ENCODE peak calls at places on chromosomes 6 and 20, in four cellular contexts. R is K562, C is A549, X is GM12878. B is an unnamed sample.
A peak's percentile ranks its signal among the peaks of the same experiment; 100 is the strongest.

GRCh38 chr6:12291785-12292604 is 1.8 kb downstream of the EDN1 start:
- DNase-seq in R (no peak), C (peak; percentile 64), X (no peak), B (peak; percentile 73)

GRCh38 chr6:46719099-46719498 is 16.1 kb downstream of the PLA2G7 start:
- DNase-seq in R (no peak), C (no peak), X (no peak), B (no peak)

GRCh38 chr6:158687507-158687906 is 37.7 kb downstream of the SYTL3 start:
- DNase-seq in R (no peak), C (no peak), X (no peak), B (no peak)

GRCh38 chr20:48041078-48041780 is 255.9 kb upstream of the SULF2 start:
- DNase-seq in R (no peak), C (no peak), X (no peak), B (no peak)

GRCh38 chr20:4524792-4525191 is 196.9 kb upstream of the PRND start:
- DNase-seq in R (no peak), C (no peak), X (no peak), B (no peak)

GRCh38 chr6:88492824-88493223 is 326.7 kb upstream of the CNR1 start:
- DNase-seq in R (peak; percentile 36), C (peak; percentile 41), X (no peak), B (peak; percentile 18)

GRCh38 chr20:55919319-55919718 is 86.0 kb downstream of the CBLN4 start:
- DNase-seq in R (no peak), C (no peak), X (no peak), B (no peak)

GRCh38 chr20:36469973-36470372 is 71.3 kb upstream of the MYL9 start:
- DNase-seq in R (no peak), C (no peak), X (no peak), B (no peak)

GRCh38 chr6:148835920-148836441 is 89.2 kb downstream of the UST start:
- DNase-seq in R (no peak), C (no peak), X (no peak), B (no peak)

GRCh38 chr6:46438245-46438644 is 53.0 kb downstream of the RCAN2 start:
- DNase-seq in R (no peak), C (no peak), X (no peak), B (no peak)

GRCh38 chr6:24856954-24857670 is 58.4 kb upstream of the ARMH2 start:
- DNase-seq in R (no peak), C (no peak), X (no peak), B (no peak)

GRCh38 chr6:106849130-106849529 is 125.4 kb downstream of the CD24 start:
- DNase-seq in R (peak; percentile 43), C (no peak), X (no peak), B (no peak)

GRCh38 chr20:21613512-21613911 is 92.0 kb upstream of the PAX1 start:
- DNase-seq in R (no peak), C (no peak), X (no peak), B (peak; percentile 46)

GRCh38 chr6:162680367-162680766 is 47.2 kb downstream of the PRKN start:
- DNase-seq in R (no peak), C (no peak), X (no peak), B (no peak)

GRCh38 chr6:167153523-167153959 is 4.2 kb downstream of the GPR31 start:
- DNase-seq in R (no peak), C (no peak), X (peak; percentile 78), B (peak; percentile 15)

GRCh38 chr20:55099251-55099650 is 623.9 kb downstream of the DOK5 start:
- DNase-seq in R (no peak), C (no peak), X (no peak), B (no peak)

GRCh38 chr20:34709836-34710567 is 5.9 kb downstream of the TP53INP2 start:
- DNase-seq in R (no peak), C (no peak), X (no peak), B (no peak)

GRCh38 chr6:63844287-63844686 is 208.7 kb downstream of the PHF3 start:
- DNase-seq in R (no peak), C (no peak), X (no peak), B (no peak)

GRCh38 chr6:73738367-73739028 is 42.5 kb downstream of the CD109 start:
- DNase-seq in R (no peak), C (no peak), X (no peak), B (no peak)

GRCh38 chr6:112205521-112206458 is 48.6 kb downstream of the LAMA4 start:
- DNase-seq in R (no peak), C (no peak), X (no peak), B (no peak)

DNA sequence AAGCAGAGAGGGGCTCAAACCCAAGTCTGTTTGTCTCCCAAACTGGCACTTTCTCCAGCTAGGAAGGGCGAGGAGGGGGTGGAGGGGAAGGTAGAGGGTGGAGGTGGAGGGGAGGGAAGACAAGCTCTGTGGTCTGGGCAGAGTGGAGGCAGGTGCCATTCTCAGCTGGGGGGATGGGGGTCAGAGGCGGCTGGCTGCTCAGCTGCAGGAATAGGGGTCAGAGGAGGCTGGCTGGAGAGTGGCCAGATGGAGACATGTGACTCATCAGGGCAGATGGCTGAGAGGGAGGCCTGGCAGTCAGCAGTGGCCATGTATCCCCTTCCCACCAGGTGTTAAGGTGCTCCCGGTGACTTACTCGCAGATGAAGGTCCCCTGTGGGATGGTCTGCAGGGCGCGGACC is 3.5 kb upstream of the SLC44A4 start:
- DNase-seq in R (no peak), C (no peak), X (no peak), B (no peak)
- TF ChIP-seq CHD4 in R (no peak), C (no peak), X (no peak), B (no peak)

GRCh38 chr6:147506704-147507114 is 1.8 kb upstream of the SAMD5 start:
- DNase-seq in R (peak; percentile 85), C (peak; percentile 55), X (no peak), B (peak; percentile 38)

GRCh38 chr6:147504848-147505247 is 3.6 kb upstream of the SAMD5 start:
- DNase-seq in R (no peak), C (no peak), X (no peak), B (no peak)

GRCh38 chr6:147508073-147508870 is at the start of gene SAMD5:
- DNase-seq in R (peak; percentile 83), C (peak; percentile 62), X (no peak), B (peak; percentile 4)

GRCh38 chr6:147507162-147508072 is 1.1 kb upstream of the SAMD5 start:
- DNase-seq in R (no peak), C (peak; percentile 12), X (no peak), B (no peak)

DNA sequence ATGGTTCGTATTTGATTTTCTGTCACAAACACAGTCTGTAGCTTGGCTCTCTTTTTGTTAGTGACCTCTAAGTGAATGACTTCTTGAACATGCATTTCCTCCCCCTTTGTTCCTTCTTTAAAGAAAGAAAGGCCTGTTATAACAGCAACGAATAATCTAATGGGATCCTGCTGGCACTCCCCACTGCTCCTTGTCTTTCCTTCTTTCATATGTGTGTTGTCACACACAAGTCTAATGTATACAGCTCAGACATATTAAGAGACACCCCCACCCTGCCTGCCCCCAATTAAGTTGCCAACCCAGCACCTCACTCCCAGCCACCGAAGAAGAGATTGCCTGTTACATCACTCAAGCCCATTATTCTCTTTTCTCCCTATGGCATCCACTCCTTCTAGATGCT is 4.9 kb upstream of the SAMD5 start:
- DNase-seq in R (no peak), C (no peak), X (no peak), B (no peak)
- TF ChIP-seq CHD4 in R (no peak), C (no peak), X (no peak), B (no peak)

GRCh38 chr6:137024172-137024990 is 20.4 kb downstream of the IL20RA start:
- DNase-seq in R (no peak), C (no peak), X (no peak), B (no peak)

GRCh38 chr6:137031122-137031521 is 13.6 kb downstream of the IL20RA start:
- DNase-seq in R (no peak), C (no peak), X (no peak), B (no peak)

GRCh38 chr6:137020771-137021170 is 24.0 kb downstream of the IL20RA start:
- DNase-seq in R (no peak), C (no peak), X (no peak), B (no peak)

GRCh38 chr6:137028912-137029311 is 15.9 kb downstream of the IL20RA start:
- DNase-seq in R (no peak), C (no peak), X (no peak), B (no peak)

GRCh38 chr6:137025786-137026730 is 18.7 kb downstream of the IL20RA start:
- DNase-seq in R (no peak), C (no peak), X (peak; percentile 56), B (no peak)
- TF ChIP-seq CHD4 in R (no peak), C (no peak), X (no peak), B (no peak)

GRCh38 chr20:58094698-58095097 is 133.8 kb downstream of the ANKRD60 start:
- DNase-seq in R (no peak), C (no peak), X (no peak), B (no peak)

GRCh38 chr20:58094160-58094559 is 134.3 kb downstream of the ANKRD60 start:
- DNase-seq in R (no peak), C (no peak), X (no peak), B (no peak)

GRCh38 chr20:58097943-58098342 is 130.5 kb downstream of the ANKRD60 start:
- DNase-seq in R (no peak), C (no peak), X (no peak), B (peak; percentile 34)

GRCh38 chr20:58099291-58099915 is 129.1 kb downstream of the ANKRD60 start:
- DNase-seq in R (no peak), C (no peak), X (no peak), B (no peak)

GRCh38 chr20:58096880-58097813 is 131.3 kb downstream of the ANKRD60 start:
- DNase-seq in R (no peak), C (no peak), X (no peak), B (no peak)
- TF ChIP-seq CHD4 in R (no peak), C (no peak), X (no peak), B (no peak)

GRCh38 chr20:31840906-31841816 is 4.2 kb downstream of the FOXS1 start:
- DNase-seq in R (no peak), C (no peak), X (no peak), B (no peak)

GRCh38 chr20:31843881-31844280 is 1.5 kb downstream of the FOXS1 start:
- DNase-seq in R (no peak), C (no peak), X (no peak), B (no peak)

GRCh38 chr20:31842471-31843157 is 2.8 kb downstream of the FOXS1 start:
- DNase-seq in R (no peak), C (peak; percentile 45), X (no peak), B (no peak)

GRCh38 chr20:31843288-31843687 is 2.1 kb downstream of the FOXS1 start:
- DNase-seq in R (no peak), C (no peak), X (no peak), B (no peak)

DNA sequence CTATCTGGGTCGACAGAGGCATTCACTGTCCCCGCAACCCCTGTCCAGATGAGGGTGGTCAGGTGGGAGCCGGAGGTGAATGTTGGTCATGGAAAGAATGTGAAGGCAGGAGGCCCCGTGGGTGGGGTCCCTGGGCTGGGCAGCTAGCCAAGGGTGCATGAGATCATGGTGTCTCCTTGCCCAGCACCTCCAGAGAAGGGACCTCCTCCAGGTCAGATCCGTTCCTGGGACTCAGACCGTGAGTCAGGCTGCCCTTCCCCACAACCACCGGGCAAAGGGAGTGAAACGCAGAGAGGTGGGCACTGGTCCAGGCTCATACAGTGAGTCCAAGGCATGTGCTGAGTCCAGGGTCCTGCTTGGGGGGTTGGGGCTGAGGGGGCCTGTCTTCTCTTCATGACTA is 3.5 kb downstream of the FOXS1 start:
- DNase-seq in R (peak; percentile 38), C (peak; percentile 79), X (no peak), B (peak; percentile 38)
- TF ChIP-seq CHD4 in R (no peak), C (no peak), X (no peak), B (no peak)

DNA sequence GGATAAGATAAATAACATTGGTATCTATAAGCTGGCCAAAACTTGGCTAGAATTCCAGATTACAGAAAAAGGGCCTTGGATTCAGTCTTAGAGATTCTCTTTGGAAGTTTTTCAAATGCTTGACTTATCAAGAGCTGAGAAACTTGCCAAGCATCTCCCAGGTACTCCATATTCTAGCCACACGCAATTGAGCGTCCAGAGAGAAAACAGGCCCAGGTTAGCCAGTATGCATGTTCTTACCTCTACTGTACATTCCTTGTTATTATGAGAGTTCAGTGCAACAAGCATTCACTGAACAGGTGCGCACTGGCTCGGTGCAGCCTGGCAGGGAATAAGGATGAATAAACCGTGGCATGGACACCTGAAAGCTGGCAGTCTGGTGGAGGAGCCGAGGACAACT is 13.7 kb downstream of the CRNKL1 start:
- DNase-seq in R (no peak), C (no peak), X (no peak), B (no peak)
- TF ChIP-seq CHD4 in R (no peak), C (no peak), X (no peak), B (no peak)